ENCODE peak calls at places on chromosome 11, in four cellular contexts. T is stimulated activated CD8-positive, alpha-beta memory T cell treated with anti-CD3 and anti-CD28 coated beads, Interleukin-2, amount 100 ng/mL, for 1 hour; Z is activated CD4-positive, alpha-beta T cell treated with anti-CD3 and anti-CD28 coated beads, Interleukin-2, amount 50 U/mL, for 48 hours; C is kidney tubule cell. M is an unnamed sample.

GRCh38 chr11:92740251-92740650 is 229.2 kb upstream of the MTNR1B start:
- DNase-seq in C (no peak), T (no peak), Z (no peak), M (no peak)

GRCh38 chr11:78168539-78169477 is 19.6 kb downstream of the KCTD21 start:
- DNase-seq in C (no peak), Z (no peak), T (no peak), M (no peak)

GRCh38 chr11:122681070-122681469 is 25.5 kb downstream of the UBASH3B start:
- DNase-seq in T (no peak), Z (no peak), C (no peak), M (no peak)

GRCh38 chr11:110297082-110297725 is 790 bp upstream of the RDX start:
- DNase-seq in Z (no peak), C (peak; percentile 42), T (no peak), M (no peak)

GRCh38 chr11:74004694-74005615 is 3.9 kb downstream of the UCP3 start:
- DNase-seq in Z (peak; percentile 75), T (peak; percentile 73), C (no peak), M (peak; percentile 82)

GRCh38 chr11:61890536-61891330 is 612 bp downstream of the FADS3 start:
- DNase-seq in C (peak; percentile 76), T (no peak), Z (peak; percentile 34), M (peak; percentile 19)

GRCh38 chr11:71420455-71421241 is 27.5 kb downstream of the DHCR7 start:
- DNase-seq in C (peak; percentile 61), T (no peak), Z (peak; percentile 15), M (no peak)

GRCh38 chr11:128246364-128247234 is 340.8 kb downstream of the ETS1 start:
- DNase-seq in T (no peak), C (no peak), Z (no peak), M (no peak)

GRCh38 chr11:1564535-1565172 is 7.4 kb downstream of the DUSP8 start:
- DNase-seq in Z (no peak), C (peak; percentile 95), T (no peak), M (no peak)

GRCh38 chr11:62295504-62295903 is 3.4 kb downstream of the SCGB1D4 start:
- DNase-seq in C (peak; percentile 31), T (no peak), Z (no peak), M (no peak)

GRCh38 chr11:76250520-76251222 is 44.4 kb upstream of the WNT11 start:
- DNase-seq in T (no peak), Z (no peak), C (no peak), M (no peak)

GRCh38 chr11:101127699-101128570 is 1.7 kb downstream of the PGR start:
- DNase-seq in T (no peak), C (no peak), Z (no peak), M (no peak)

GRCh38 chr11:125621995-125622394 is 3.0 kb upstream of the CHEK1 start:
- DNase-seq in Z (no peak), C (peak; percentile 40), T (no peak), M (no peak)

GRCh38 chr11:1297576-1298473 is 11.6 kb downstream of the TOLLIP start:
- DNase-seq in T (no peak), Z (no peak), C (peak; percentile 22), M (no peak)

GRCh38 chr11:65776196-65776595 is 4.6 kb downstream of the AP5B1 start:
- DNase-seq in Z (no peak), C (no peak), T (no peak), M (no peak)

GRCh38 chr11:117816151-117816741 is 8.3 kb downstream of the FXYD2 start:
- DNase-seq in T (no peak), C (peak; percentile 78), Z (no peak), M (no peak)

GRCh38 chr11:88178211-88178610 is 3.0 kb upstream of the RAB38 start:
- DNase-seq in Z (no peak), C (peak; percentile 42), T (no peak), M (no peak)

GRCh38 chr11:3139481-3140290 is 25.4 kb downstream of the OSBPL5 start:
- DNase-seq in T (no peak), Z (no peak), C (no peak), M (no peak)

GRCh38 chr11:73361953-73362776 is 14.0 kb upstream of the RELT start:
- DNase-seq in Z (no peak), T (no peak), C (no peak), M (no peak)

GRCh38 chr11:123103326-123103980 is 41.5 kb upstream of the HSPA8 start:
- DNase-seq in Z (peak; percentile 10), C (peak; percentile 57), T (peak; percentile 4), M (no peak)

GRCh38 chr11:29018631-29019030 is 910.4 kb downstream of the METTL15 start:
- DNase-seq in Z (no peak), T (no peak), C (peak; percentile 81), M (no peak)

GRCh38 chr11:69200331-69201047 is 44.8 kb downstream of the SMIM38 start:
- DNase-seq in C (no peak), T (no peak), Z (no peak), M (no peak)

GRCh38 chr11:69524991-69525411 is 43.5 kb downstream of the LINC01488 start:
- DNase-seq in Z (no peak), C (no peak), T (no peak), M (no peak)

GRCh38 chr11:30000986-30001385 is 15.8 kb downstream of the KCNA4 start:
- DNase-seq in Z (no peak), T (no peak), C (no peak), M (no peak)

GRCh38 chr11:64306563-64306875 is 1.2 kb downstream of the ESRRA start:
- DNase-seq in C (no peak), T (no peak), Z (no peak), M (no peak)

GRCh38 chr11:2825886-2826678 is 59.5 kb downstream of the CDKN1C start:
- DNase-seq in T (no peak), Z (no peak), C (peak; percentile 83), M (no peak)

M was measured in activated T-helper 2 cell treated with anti-CD3 and anti-CD28 coated beads, Interferon-gamma antibody, Interleukin-2, Interleukin-4, amounts not matched to agents 10 μg/mL and 5 μg/mL and 100 μg/mL, durations not matched to agents 14 hours and 24 hours and 36 hours.